ENCODE peak calls at places on chromosomes 1 and 21, in seven cellular contexts. M is stimulated activated CD4-positive, alpha-beta T cell treated with anti-CD3 and anti-CD28 coated beads, TNF-alpha, amount 100 ng/mL, for 48 hours; E is stimulated activated CD8-positive, alpha-beta memory T cell treated with anti-CD3 and anti-CD28 coated beads, Interleukin-4, amount 100 ng/mL, for 48 hours; H is A172; I is GM13977; G is HEK293T; Y is Peyer's patch. L is an unnamed sample.

GRCh38 chr1:2533356-2533755 is 3.3 kb upstream of the HES5 start:
- DNase-seq in Y (no peak), I (no peak), G (no peak), M (no peak), E (no peak), H (peak), L (no peak)

GRCh38 chr1:94819945-94820746 is at the start of gene SLC44A3:
- DNase-seq in H (no peak), E (peak), Y (peak), I (peak), G (peak), M (no peak), L (no peak)

GRCh38 chr1:150281221-150281757 is 1.1 kb upstream of the CIART start:
- DNase-seq in H (peak), E (peak), G (peak), I (peak), Y (peak), M (peak), L (no peak)

GRCh38 chr1:235093013-235093618 is 35.5 kb downstream of the TOMM20 start:
- DNase-seq in Y (peak), G (peak), M (no peak), H (no peak), E (no peak), I (no peak), L (no peak)

GRCh38 chr1:67570473-67571143 is 114.4 kb upstream of the GADD45A start:
- DNase-seq in G (no peak), H (peak), M (no peak), Y (no peak), E (no peak), I (no peak), L (no peak)

GRCh38 chr1:39829791-39830533 is 41.3 kb upstream of the BMP8B start:
- DNase-seq in M (no peak), Y (no peak), G (no peak), I (peak), H (no peak), E (no peak), L (no peak)

GRCh38 chr21:42971897-42972275 is 2.5 kb upstream of the PKNOX1 start:
- DNase-seq in I (peak), M (no peak), H (no peak), E (no peak), Y (peak), G (no peak), L (no peak)

GRCh38 chr1:218620956-218621355 is 275.8 kb downstream of the TGFB2 start:
- DNase-seq in M (no peak), Y (no peak), H (peak), E (no peak), I (no peak), G (no peak), L (no peak)

GRCh38 chr1:45868861-45869260 is 65.4 kb downstream of the MAST2 start:
- DNase-seq in M (no peak), G (no peak), I (no peak), Y (no peak), E (no peak), H (no peak), L (no peak)

GRCh38 chr21:25818156-25818950 is 83.6 kb downstream of the GABPA start:
- DNase-seq in E (no peak), I (no peak), Y (no peak), G (no peak), M (no peak), H (no peak), L (no peak)

GRCh38 chr1:101314244-101314643 is 77.4 kb downstream of the S1PR1 start:
- DNase-seq in M (no peak), Y (no peak), G (no peak), H (peak), I (peak), E (peak), L (no peak)

GRCh38 chr1:84997667-84998600 is 1.0 kb upstream of the MCOLN2 start:
- DNase-seq in H (no peak), M (no peak), Y (no peak), I (peak), E (peak), G (no peak), L (no peak)

GRCh38 chr1:8676072-8676471 is 141.4 kb downstream of the RERE start:
- DNase-seq in H (no peak), I (no peak), E (no peak), G (no peak), M (no peak), Y (no peak), L (no peak)